ENCODE peak calls at places on chromosomes 3 and 15, in four cellular contexts. D is AG04450, T is psoas muscle, K is BE2C. M is an unnamed sample.

GRCh38 chr3:42036483-42036823 is 54.7 kb upstream of the TRAK1 start:
- DNase-seq in D (peak; percentile 82), T (no peak), K (no peak), M (no peak)

GRCh38 chr15:29631076-29632070 is 190.9 kb downstream of the TJP1 start:
- DNase-seq in T (no peak), K (no peak), D (no peak), M (no peak)

GRCh38 chr15:57198654-57199241 is 177.6 kb upstream of the CGNL1 start:
- DNase-seq in K (peak; percentile 51), D (no peak), T (no peak), M (no peak)

GRCh38 chr3:72058493-72059081 is 273.6 kb upstream of the PROK2 start:
- DNase-seq in T (peak; percentile 81), D (no peak), K (peak; percentile 56), M (no peak)

GRCh38 chr3:99666201-99666600 is 27.8 kb downstream of the COL8A1 start:
- DNase-seq in T (no peak), K (no peak), D (no peak), M (no peak)

GRCh38 chr15:40252438-40253178 is 13.7 kb downstream of the PAK6 start:
- DNase-seq in K (peak; percentile 49), D (no peak), T (peak; percentile 65), M (no peak)

GRCh38 chr3:39260957-39261356 is 18.9 kb downstream of the CX3CR1 start:
- DNase-seq in K (peak; percentile 8), D (peak; percentile 16), T (peak; percentile 92), M (peak; percentile 41)

GRCh38 chr3:39124876-39125836 is 17.7 kb downstream of the TTC21A start:
- DNase-seq in T (no peak), D (no peak), K (no peak), M (no peak)

GRCh38 chr15:67089218-67090193 is 24.1 kb downstream of the SMAD3 start:
- DNase-seq in K (no peak), T (peak; percentile 58), D (no peak), M (no peak)

GRCh38 chr3:13229291-13229949 is 156.2 kb upstream of the IQSEC1 start:
- DNase-seq in K (peak; percentile 20), D (no peak), T (no peak), M (no peak)

DNA sequence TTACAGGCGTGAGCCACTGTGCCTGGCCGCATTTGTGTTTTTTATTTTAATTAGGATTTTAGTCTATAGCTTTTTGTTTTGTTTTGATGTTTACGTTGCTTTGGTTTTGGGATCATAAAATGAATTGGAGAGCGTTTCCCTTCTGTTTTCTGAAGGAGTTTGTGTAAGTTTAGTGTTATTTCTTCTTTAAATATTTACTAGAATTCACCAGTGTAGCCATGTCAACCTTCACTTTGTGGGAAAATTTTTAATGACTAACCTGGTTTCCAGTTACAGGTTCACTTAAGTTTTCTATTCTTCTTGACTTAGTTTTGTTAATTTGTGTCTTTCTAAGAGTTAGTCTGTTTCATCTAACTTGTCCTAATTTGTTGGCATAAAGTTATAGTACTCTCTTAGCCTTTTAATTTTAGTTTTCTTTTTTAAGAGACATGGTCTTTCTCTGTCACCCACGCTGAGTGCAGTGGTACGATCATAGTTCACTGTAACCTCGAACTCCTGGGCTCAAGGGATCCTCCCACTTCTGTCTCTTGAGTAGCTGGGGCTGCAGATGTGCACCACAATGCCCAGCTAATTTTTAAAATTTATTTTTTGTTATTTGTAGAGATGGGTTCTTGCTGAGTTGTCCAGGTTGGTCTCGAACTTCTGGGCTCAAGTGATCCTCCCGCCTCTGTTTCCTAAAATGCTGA is 61.0 kb downstream of the CHD2 start:
- DNase-seq in K (no peak), D (no peak), T (no peak), M (no peak)
- H3K9me3 ChIP-seq in K (no peaks in the 10 kb centered on the region), D (no peaks in the 10 kb centered on the region), T (no peaks in the 10 kb centered on the region), M (no peaks in the 10 kb centered on the region)

GRCh38 chr15:25092661-25093060 is 137.9 kb downstream of the SNRPN start:
- DNase-seq in D (no peak), T (no peak), K (no peak), M (no peak)

GRCh38 chr15:25093455-25094029 is 138.8 kb downstream of the SNRPN start:
- DNase-seq in D (no peak), T (no peak), K (no peak), M (no peak)

GRCh38 chr15:25094066-25094465 is 139.3 kb downstream of the SNRPN start:
- DNase-seq in T (no peak), K (no peak), D (no peak), M (no peak)

GRCh38 chr15:25095179-25095578 is 140.4 kb downstream of the SNRPN start:
- DNase-seq in D (no peak), K (no peak), T (no peak), M (no peak)

GRCh38 chr15:25094519-25094918 is 139.7 kb downstream of the SNRPN start:
- DNase-seq in K (no peak), D (no peak), T (no peak), M (no peak)
- H3K9me3 ChIP-seq in K (no peaks in the 10 kb centered on the region), D (peaks cover 36% of the 10 kb centered on the region), T (peaks cover 66% of the 10 kb centered on the region), M (peaks cover 31% of the 10 kb centered on the region)

DNA sequence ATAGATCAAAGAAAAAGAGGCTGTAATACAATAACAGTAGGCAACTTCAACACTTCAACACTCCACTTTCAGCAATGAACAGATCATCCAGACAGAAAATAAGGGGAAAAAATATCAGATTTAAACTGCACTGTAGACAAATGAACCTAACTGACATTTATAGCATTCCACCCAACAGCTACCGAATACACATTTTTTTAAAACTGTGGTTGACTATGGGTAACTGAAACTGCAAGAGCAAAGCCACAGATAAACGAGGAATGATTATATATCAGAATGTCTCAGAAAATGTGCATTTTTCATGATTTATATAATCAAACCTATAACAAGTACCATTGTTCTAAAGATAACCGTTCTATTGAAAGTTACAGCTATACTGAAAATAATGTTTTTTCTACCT is 514.9 kb upstream of the DPPA4 start:
- DNase-seq in T (no peak), D (no peak), K (no peak), M (no peak)
- H3K9me3 ChIP-seq in T (peaks cover 13% of the 10 kb centered on the region), D (peaks cover 3% of the 10 kb centered on the region), K (no peaks in the 10 kb centered on the region), M (peaks cover 5% of the 10 kb centered on the region)

GRCh38 chr3:128923607-128924385 is 44.4 kb downstream of the ACAD9 start:
- DNase-seq in T (no peak), K (no peak), D (no peak), M (no peak)
- H3K9me3 ChIP-seq in T (peaks cover 6% of the 10 kb centered on the region), K (peaks cover 18% of the 10 kb centered on the region), D (peaks cover 35% of the 10 kb centered on the region), M (no peaks in the 10 kb centered on the region)